ENCODE peak calls at places on chromosomes 5 and 9, in five cellular contexts. One of them, this sample, is unnamed.

GRCh38 chr5:76403963-76404693 is 1.0 kb downstream of the IQGAP2 start:
- DNase-seq in GM20000: peak; percentile 66
- DNase-seq in effector CD8-positive, alpha-beta T cell: peak; percentile 45
- DNase-seq in heart left ventricle: peak; percentile 63
- DNase-seq in Right ventricle myocardium superior: peak; percentile 52
- DNase-seq in this sample: peak; percentile 58

GRCh38 chr9:134010310-134010709 is 15.0 kb upstream of the BRD3OS start:
- DNase-seq in GM20000: no peak
- DNase-seq in heart left ventricle: no peak
- DNase-seq in effector CD8-positive, alpha-beta T cell: no peak
- DNase-seq in Right ventricle myocardium superior: no peak
- DNase-seq in this sample: no peak

GRCh38 chr9:126777733-126778132 is 27.1 kb upstream of the ZBTB43 start:
- DNase-seq in Right ventricle myocardium superior: no peak
- DNase-seq in heart left ventricle: no peak
- DNase-seq in effector CD8-positive, alpha-beta T cell: no peak
- DNase-seq in GM20000: no peak
- DNase-seq in this sample: no peak

GRCh38 chr9:136058801-136059302 is 36.2 kb downstream of the NACC2 start:
- DNase-seq in effector CD8-positive, alpha-beta T cell: no peak
- DNase-seq in Right ventricle myocardium superior: no peak
- DNase-seq in GM20000: no peak
- DNase-seq in heart left ventricle: peak; percentile 51
- DNase-seq in this sample: no peak

GRCh38 chr9:24961787-24962186 is 416.1 kb upstream of the IZUMO3 start:
- DNase-seq in Right ventricle myocardium superior: no peak
- DNase-seq in effector CD8-positive, alpha-beta T cell: no peak
- DNase-seq in heart left ventricle: no peak
- DNase-seq in GM20000: no peak
- DNase-seq in this sample: no peak

GRCh38 chr5:39283231-39283818 is 64.0 kb upstream of the FYB1 start:
- DNase-seq in Right ventricle myocardium superior: no peak
- DNase-seq in heart left ventricle: no peak
- DNase-seq in GM20000: peak; percentile 55
- DNase-seq in effector CD8-positive, alpha-beta T cell: peak; percentile 10
- DNase-seq in this sample: peak; percentile 11

GRCh38 chr9:19306568-19306967 is 73.5 kb downstream of the RPS6 start:
- DNase-seq in Right ventricle myocardium superior: no peak
- DNase-seq in GM20000: no peak
- DNase-seq in heart left ventricle: no peak
- DNase-seq in effector CD8-positive, alpha-beta T cell: no peak
- DNase-seq in this sample: no peak

GRCh38 chr5:6419340-6419852 is 29.3 kb upstream of the UBE2QL1 start:
- DNase-seq in Right ventricle myocardium superior: no peak
- DNase-seq in heart left ventricle: no peak
- DNase-seq in GM20000: no peak
- DNase-seq in effector CD8-positive, alpha-beta T cell: no peak
- DNase-seq in this sample: no peak

GRCh38 chr5:96795626-96796025 is 12.1 kb downstream of the ERAP1 start:
- DNase-seq in heart left ventricle: no peak
- DNase-seq in effector CD8-positive, alpha-beta T cell: no peak
- DNase-seq in Right ventricle myocardium superior: no peak
- DNase-seq in GM20000: no peak
- DNase-seq in this sample: no peak

GRCh38 chr5:87787640-87788039 is 374.9 kb upstream of the CCNH start:
- DNase-seq in heart left ventricle: no peak
- DNase-seq in GM20000: no peak
- DNase-seq in Right ventricle myocardium superior: no peak
- DNase-seq in effector CD8-positive, alpha-beta T cell: no peak
- DNase-seq in this sample: no peak

GRCh38 chr5:108536321-108536720 is 154.4 kb upstream of the FBXL17 start:
- DNase-seq in heart left ventricle: no peak
- DNase-seq in GM20000: no peak
- DNase-seq in Right ventricle myocardium superior: no peak
- DNase-seq in effector CD8-positive, alpha-beta T cell: no peak
- DNase-seq in this sample: no peak

GRCh38 chr5:136077046-136077445 is 48.3 kb downstream of the TGFBI start:
- DNase-seq in Right ventricle myocardium superior: no peak
- DNase-seq in effector CD8-positive, alpha-beta T cell: no peak
- DNase-seq in heart left ventricle: no peak
- DNase-seq in GM20000: no peak
- DNase-seq in this sample: no peak

GRCh38 chr9:126692759-126693427 is 79.2 kb downstream of the LMX1B start:
- DNase-seq in effector CD8-positive, alpha-beta T cell: no peak
- DNase-seq in Right ventricle myocardium superior: peak; percentile 29
- DNase-seq in GM20000: no peak
- DNase-seq in heart left ventricle: peak; percentile 60
- DNase-seq in this sample: no peak

GRCh38 chr9:37452611-37453010 is 12.6 kb downstream of the ZBTB5 start:
- DNase-seq in effector CD8-positive, alpha-beta T cell: no peak
- DNase-seq in heart left ventricle: no peak
- DNase-seq in Right ventricle myocardium superior: no peak
- DNase-seq in GM20000: no peak
- DNase-seq in this sample: no peak

GRCh38 chr9:35907732-35908483 is 1.4 kb upstream of the SPAAR start:
- DNase-seq in effector CD8-positive, alpha-beta T cell: no peak
- DNase-seq in GM20000: peak; percentile 27
- DNase-seq in heart left ventricle: peak; percentile 82
- DNase-seq in Right ventricle myocardium superior: peak; percentile 83
- DNase-seq in this sample: no peak

GRCh38 chr5:158758666-158759065 is 341.1 kb downstream of the EBF1 start:
- DNase-seq in effector CD8-positive, alpha-beta T cell: no peak
- DNase-seq in Right ventricle myocardium superior: no peak
- DNase-seq in heart left ventricle: no peak
- DNase-seq in GM20000: no peak
- DNase-seq in this sample: no peak

This sample was measured in T-helper 17 cell.